ENCODE peak calls at places on chromosome 17, in ten cellular contexts. One of them, this sample, is unnamed.

GRCh38 chr17:9254841-9255240 is 233.5 kb downstream of the NTN1 start:
- DNase-seq in Daoy: no peak
- DNase-seq in NCI-H1694 treated with DMSO at 0.1 percent for 48 hours: no peak
- DNase-seq in stimulated activated CD8-positive, alpha-beta memory T cell treated with anti-CD3 and anti-CD28 coated beads, Interleukin-12 subunit alpha, Interleukin-12 subunit beta, amount 100 ng/mL, for 1 hour: no peak
- DNase-seq in glutamatergic neuron: no peak
- DNase-seq in heart right ventricle: no peak
- DNase-seq in left cardiac atrium: no peak
- DNase-seq in substantia nigra: no peak
- DNase-seq in smooth muscle cell of the brain vasculature: no peak
- DNase-seq in T-helper 9 cell: no peak
- DNase-seq in this sample: no peak

GRCh38 chr17:62321451-62321850 is 58.9 kb upstream of the EFCAB3 start:
- DNase-seq in T-helper 9 cell: no peak
- DNase-seq in NCI-H1694 treated with DMSO at 0.1 percent for 48 hours: no peak
- DNase-seq in substantia nigra: no peak
- DNase-seq in smooth muscle cell of the brain vasculature: peak
- DNase-seq in glutamatergic neuron: no peak
- DNase-seq in heart right ventricle: no peak
- DNase-seq in stimulated activated CD8-positive, alpha-beta memory T cell treated with anti-CD3 and anti-CD28 coated beads, Interleukin-12 subunit alpha, Interleukin-12 subunit beta, amount 100 ng/mL, for 1 hour: no peak
- DNase-seq in left cardiac atrium: no peak
- DNase-seq in Daoy: no peak
- DNase-seq in this sample: no peak

GRCh38 chr17:5557485-5557884 is 26.8 kb downstream of the NLRP1 start:
- DNase-seq in heart right ventricle: no peak
- DNase-seq in Daoy: peak
- DNase-seq in substantia nigra: no peak
- DNase-seq in T-helper 9 cell: no peak
- DNase-seq in stimulated activated CD8-positive, alpha-beta memory T cell treated with anti-CD3 and anti-CD28 coated beads, Interleukin-12 subunit alpha, Interleukin-12 subunit beta, amount 100 ng/mL, for 1 hour: no peak
- DNase-seq in glutamatergic neuron: no peak
- DNase-seq in smooth muscle cell of the brain vasculature: no peak
- DNase-seq in left cardiac atrium: no peak
- DNase-seq in NCI-H1694 treated with DMSO at 0.1 percent for 48 hours: no peak
- DNase-seq in this sample: no peak

GRCh38 chr17:5329784-5330557 is 47.9 kb downstream of the RABEP1 start:
- DNase-seq in left cardiac atrium: no peak
- DNase-seq in NCI-H1694 treated with DMSO at 0.1 percent for 48 hours: no peak
- DNase-seq in smooth muscle cell of the brain vasculature: no peak
- DNase-seq in Daoy: no peak
- DNase-seq in heart right ventricle: no peak
- DNase-seq in glutamatergic neuron: no peak
- DNase-seq in T-helper 9 cell: no peak
- DNase-seq in substantia nigra: no peak
- DNase-seq in stimulated activated CD8-positive, alpha-beta memory T cell treated with anti-CD3 and anti-CD28 coated beads, Interleukin-12 subunit alpha, Interleukin-12 subunit beta, amount 100 ng/mL, for 1 hour: no peak
- DNase-seq in this sample: no peak

GRCh38 chr17:43860077-43860725 is 13.2 kb downstream of the CD300LG start:
- DNase-seq in smooth muscle cell of the brain vasculature: no peak
- DNase-seq in left cardiac atrium: no peak
- DNase-seq in glutamatergic neuron: no peak
- DNase-seq in substantia nigra: no peak
- DNase-seq in stimulated activated CD8-positive, alpha-beta memory T cell treated with anti-CD3 and anti-CD28 coated beads, Interleukin-12 subunit alpha, Interleukin-12 subunit beta, amount 100 ng/mL, for 1 hour: no peak
- DNase-seq in Daoy: no peak
- DNase-seq in heart right ventricle: no peak
- DNase-seq in NCI-H1694 treated with DMSO at 0.1 percent for 48 hours: no peak
- DNase-seq in T-helper 9 cell: no peak
- DNase-seq in this sample: no peak

GRCh38 chr17:41009301-41009760 is 403 bp upstream of the KRTAP3-1 start:
- DNase-seq in smooth muscle cell of the brain vasculature: no peak
- DNase-seq in stimulated activated CD8-positive, alpha-beta memory T cell treated with anti-CD3 and anti-CD28 coated beads, Interleukin-12 subunit alpha, Interleukin-12 subunit beta, amount 100 ng/mL, for 1 hour: no peak
- DNase-seq in NCI-H1694 treated with DMSO at 0.1 percent for 48 hours: no peak
- DNase-seq in T-helper 9 cell: no peak
- DNase-seq in glutamatergic neuron: no peak
- DNase-seq in left cardiac atrium: no peak
- DNase-seq in Daoy: no peak
- DNase-seq in substantia nigra: no peak
- DNase-seq in heart right ventricle: no peak
- DNase-seq in this sample: no peak

GRCh38 chr17:48491527-48492273 is 39.1 kb downstream of the HOXB1 start:
- DNase-seq in smooth muscle cell of the brain vasculature: no peak
- DNase-seq in heart right ventricle: no peak
- DNase-seq in substantia nigra: no peak
- DNase-seq in left cardiac atrium: no peak
- DNase-seq in Daoy: no peak
- DNase-seq in glutamatergic neuron: no peak
- DNase-seq in stimulated activated CD8-positive, alpha-beta memory T cell treated with anti-CD3 and anti-CD28 coated beads, Interleukin-12 subunit alpha, Interleukin-12 subunit beta, amount 100 ng/mL, for 1 hour: no peak
- DNase-seq in NCI-H1694 treated with DMSO at 0.1 percent for 48 hours: no peak
- DNase-seq in T-helper 9 cell: no peak
- DNase-seq in this sample: no peak

GRCh38 chr17:34997355-34997862 is 17.1 kb downstream of the LIG3 start:
- DNase-seq in left cardiac atrium: peak
- DNase-seq in glutamatergic neuron: no peak
- DNase-seq in NCI-H1694 treated with DMSO at 0.1 percent for 48 hours: peak
- DNase-seq in Daoy: no peak
- DNase-seq in T-helper 9 cell: no peak
- DNase-seq in stimulated activated CD8-positive, alpha-beta memory T cell treated with anti-CD3 and anti-CD28 coated beads, Interleukin-12 subunit alpha, Interleukin-12 subunit beta, amount 100 ng/mL, for 1 hour: no peak
- DNase-seq in smooth muscle cell of the brain vasculature: peak
- DNase-seq in substantia nigra: no peak
- DNase-seq in heart right ventricle: no peak
- DNase-seq in this sample: no peak

GRCh38 chr17:7001562-7001961 is 5.7 kb downstream of the ALOX12 start:
- DNase-seq in heart right ventricle: no peak
- DNase-seq in T-helper 9 cell: peak
- DNase-seq in smooth muscle cell of the brain vasculature: no peak
- DNase-seq in substantia nigra: no peak
- DNase-seq in NCI-H1694 treated with DMSO at 0.1 percent for 48 hours: no peak
- DNase-seq in glutamatergic neuron: peak
- DNase-seq in Daoy: peak
- DNase-seq in left cardiac atrium: no peak
- DNase-seq in stimulated activated CD8-positive, alpha-beta memory T cell treated with anti-CD3 and anti-CD28 coated beads, Interleukin-12 subunit alpha, Interleukin-12 subunit beta, amount 100 ng/mL, for 1 hour: no peak
- DNase-seq in this sample: no peak

GRCh38 chr17:64686705-64687104 is 24.6 kb upstream of the SMURF2 start:
- DNase-seq in T-helper 9 cell: no peak
- DNase-seq in left cardiac atrium: no peak
- DNase-seq in stimulated activated CD8-positive, alpha-beta memory T cell treated with anti-CD3 and anti-CD28 coated beads, Interleukin-12 subunit alpha, Interleukin-12 subunit beta, amount 100 ng/mL, for 1 hour: no peak
- DNase-seq in substantia nigra: no peak
- DNase-seq in heart right ventricle: no peak
- DNase-seq in glutamatergic neuron: no peak
- DNase-seq in NCI-H1694 treated with DMSO at 0.1 percent for 48 hours: no peak
- DNase-seq in smooth muscle cell of the brain vasculature: no peak
- DNase-seq in Daoy: no peak
- DNase-seq in this sample: no peak

GRCh38 chr17:13480877-13481276 is 120.9 kb downstream of the HS3ST3A1 start:
- DNase-seq in Daoy: no peak
- DNase-seq in glutamatergic neuron: no peak
- DNase-seq in heart right ventricle: no peak
- DNase-seq in NCI-H1694 treated with DMSO at 0.1 percent for 48 hours: no peak
- DNase-seq in smooth muscle cell of the brain vasculature: no peak
- DNase-seq in substantia nigra: no peak
- DNase-seq in left cardiac atrium: no peak
- DNase-seq in T-helper 9 cell: no peak
- DNase-seq in stimulated activated CD8-positive, alpha-beta memory T cell treated with anti-CD3 and anti-CD28 coated beads, Interleukin-12 subunit alpha, Interleukin-12 subunit beta, amount 100 ng/mL, for 1 hour: no peak
- DNase-seq in this sample: no peak

GRCh38 chr17:72529386-72529785 is 408.6 kb downstream of the SOX9 start:
- DNase-seq in substantia nigra: no peak
- DNase-seq in glutamatergic neuron: no peak
- DNase-seq in left cardiac atrium: no peak
- DNase-seq in smooth muscle cell of the brain vasculature: no peak
- DNase-seq in heart right ventricle: no peak
- DNase-seq in stimulated activated CD8-positive, alpha-beta memory T cell treated with anti-CD3 and anti-CD28 coated beads, Interleukin-12 subunit alpha, Interleukin-12 subunit beta, amount 100 ng/mL, for 1 hour: no peak
- DNase-seq in T-helper 9 cell: no peak
- DNase-seq in NCI-H1694 treated with DMSO at 0.1 percent for 48 hours: peak
- DNase-seq in Daoy: no peak
- DNase-seq in this sample: no peak

GRCh38 chr17:2017274-2017941 is 7.7 kb downstream of the RTN4RL1 start:
- DNase-seq in stimulated activated CD8-positive, alpha-beta memory T cell treated with anti-CD3 and anti-CD28 coated beads, Interleukin-12 subunit alpha, Interleukin-12 subunit beta, amount 100 ng/mL, for 1 hour: no peak
- DNase-seq in heart right ventricle: no peak
- DNase-seq in left cardiac atrium: no peak
- DNase-seq in Daoy: no peak
- DNase-seq in T-helper 9 cell: no peak
- DNase-seq in smooth muscle cell of the brain vasculature: no peak
- DNase-seq in substantia nigra: no peak
- DNase-seq in NCI-H1694 treated with DMSO at 0.1 percent for 48 hours: peak
- DNase-seq in glutamatergic neuron: no peak
- DNase-seq in this sample: no peak

GRCh38 chr17:78719630-78720298 is 62.3 kb downstream of the CYTH1 start:
- DNase-seq in Daoy: no peak
- DNase-seq in glutamatergic neuron: no peak
- DNase-seq in smooth muscle cell of the brain vasculature: no peak
- DNase-seq in substantia nigra: no peak
- DNase-seq in heart right ventricle: no peak
- DNase-seq in left cardiac atrium: no peak
- DNase-seq in T-helper 9 cell: no peak
- DNase-seq in NCI-H1694 treated with DMSO at 0.1 percent for 48 hours: no peak
- DNase-seq in stimulated activated CD8-positive, alpha-beta memory T cell treated with anti-CD3 and anti-CD28 coated beads, Interleukin-12 subunit alpha, Interleukin-12 subunit beta, amount 100 ng/mL, for 1 hour: no peak
- DNase-seq in this sample: no peak

This sample was measured in KG1.